ENCODE peak calls at places on chromosomes 6 and 20, in seven cellular contexts. I is posterior vena cava; Y is cardiac fibroblast; E is NCI-H2081; K is coronary artery; S is mesothelial cell of epicardium; Z is effector memory CD4-positive, alpha-beta T cell. M is an unnamed sample.

GRCh38 chr6:154292855-154293519 is 63.6 kb downstream of the IPCEF1 start:
- DNase-seq in I (no peak), Y (peak), E (no peak), K (no peak), S (no peak), Z (no peak), M (no peak)

GRCh38 chr6:11806561-11807317 is 28.1 kb upstream of the ADTRP start:
- DNase-seq in I (no peak), Y (no peak), E (no peak), K (no peak), S (no peak), Z (no peak), M (no peak)

GRCh38 chr6:3825851-3826581 is 23.2 kb upstream of the FAM50B start:
- DNase-seq in I (peak), Y (peak), E (no peak), K (peak), S (peak), Z (no peak), M (peak)

GRCh38 chr6:138468320-138469015 is 30.8 kb downstream of the NHSL1 start:
- DNase-seq in I (no peak), Y (peak), E (no peak), K (no peak), S (no peak), Z (no peak), M (no peak)

GRCh38 chr6:35694462-35694861 is 5.7 kb upstream of the FKBP5 start:
- DNase-seq in I (no peak), Y (peak), E (no peak), K (no peak), S (no peak), Z (no peak), M (no peak)

GRCh38 chr20:45470939-45471338 is 1.4 kb downstream of the WFDC2 start:
- DNase-seq in I (no peak), Y (peak), E (no peak), K (no peak), S (no peak), Z (no peak), M (no peak)

GRCh38 chr6:79650943-79651342 is 19.8 kb downstream of the SH3BGRL2 start:
- DNase-seq in I (no peak), Y (no peak), E (no peak), K (no peak), S (no peak), Z (no peak), M (no peak)

GRCh38 chr6:15839969-15840541 is 177.2 kb upstream of the DTNBP1 start:
- DNase-seq in I (no peak), Y (no peak), E (no peak), K (no peak), S (no peak), Z (no peak), M (no peak)

GRCh38 chr6:129893513-129894098 is 32.5 kb upstream of the TMEM244 start:
- DNase-seq in I (no peak), Y (peak), E (no peak), K (no peak), S (no peak), Z (no peak), M (no peak)